ENCODE peak calls at places on chromosomes 12 and 14, in four cellular contexts. D is mesendoderm, N is IMR-90, S is H1. G is an unnamed sample.

GRCh38 chr12:48861111-48861510 is 4.6 kb downstream of the RND1 start:
- DNase-seq in D (no peak), N (no peak), S (no peak), G (no peak)

GRCh38 chr14:51576112-51576420 is 75.6 kb upstream of the FRMD6 start:
- DNase-seq in S (no peak), D (peak), N (peak), G (peak)

GRCh38 chr12:68932123-68932700 is 759 bp downstream of the CPM start:
- DNase-seq in N (no peak), D (no peak), S (no peak), G (no peak)

GRCh38 chr12:6635856-6636521 is at the start of gene LPAR5:
- DNase-seq in D (no peak), N (no peak), S (no peak), G (peak)

GRCh38 chr12:92987846-92988621 is 58.9 kb upstream of the EEA1 start:
- DNase-seq in N (no peak), D (peak), S (peak), G (peak)

GRCh38 chr12:110785240-110785639 is 42.5 kb upstream of the PPP1CC start:
- DNase-seq in N (no peak), S (no peak), D (no peak), G (no peak)

GRCh38 chr14:26531894-26532293 is 65.9 kb downstream of the NOVA1 start:
- DNase-seq in N (peak), S (no peak), D (peak), G (no peak)

GRCh38 chr12:28489256-28489655 is 299.0 kb downstream of the CCDC91 start:
- DNase-seq in D (no peak), S (no peak), N (peak), G (no peak)

GRCh38 chr14:57390037-57390805 is at the start of gene NAA30:
- DNase-seq in N (peak), D (peak), S (peak), G (peak)

GRCh38 chr14:104883681-104884361 is 18.8 kb downstream of the CEP170B start:
- DNase-seq in D (no peak), S (no peak), N (no peak), G (no peak)

GRCh38 chr12:26011099-26011498 is 52.6 kb downstream of the RASSF8 start:
- DNase-seq in S (no peak), D (no peak), N (peak), G (no peak)

GRCh38 chr12:67698711-67699603 is 50.4 kb downstream of the DYRK2 start:
- DNase-seq in N (peak), D (no peak), S (no peak), G (no peak)

GRCh38 chr12:56300644-56301464 is 724 bp upstream of the CS start:
- DNase-seq in N (no peak), D (peak), S (peak), G (no peak)

DNA sequence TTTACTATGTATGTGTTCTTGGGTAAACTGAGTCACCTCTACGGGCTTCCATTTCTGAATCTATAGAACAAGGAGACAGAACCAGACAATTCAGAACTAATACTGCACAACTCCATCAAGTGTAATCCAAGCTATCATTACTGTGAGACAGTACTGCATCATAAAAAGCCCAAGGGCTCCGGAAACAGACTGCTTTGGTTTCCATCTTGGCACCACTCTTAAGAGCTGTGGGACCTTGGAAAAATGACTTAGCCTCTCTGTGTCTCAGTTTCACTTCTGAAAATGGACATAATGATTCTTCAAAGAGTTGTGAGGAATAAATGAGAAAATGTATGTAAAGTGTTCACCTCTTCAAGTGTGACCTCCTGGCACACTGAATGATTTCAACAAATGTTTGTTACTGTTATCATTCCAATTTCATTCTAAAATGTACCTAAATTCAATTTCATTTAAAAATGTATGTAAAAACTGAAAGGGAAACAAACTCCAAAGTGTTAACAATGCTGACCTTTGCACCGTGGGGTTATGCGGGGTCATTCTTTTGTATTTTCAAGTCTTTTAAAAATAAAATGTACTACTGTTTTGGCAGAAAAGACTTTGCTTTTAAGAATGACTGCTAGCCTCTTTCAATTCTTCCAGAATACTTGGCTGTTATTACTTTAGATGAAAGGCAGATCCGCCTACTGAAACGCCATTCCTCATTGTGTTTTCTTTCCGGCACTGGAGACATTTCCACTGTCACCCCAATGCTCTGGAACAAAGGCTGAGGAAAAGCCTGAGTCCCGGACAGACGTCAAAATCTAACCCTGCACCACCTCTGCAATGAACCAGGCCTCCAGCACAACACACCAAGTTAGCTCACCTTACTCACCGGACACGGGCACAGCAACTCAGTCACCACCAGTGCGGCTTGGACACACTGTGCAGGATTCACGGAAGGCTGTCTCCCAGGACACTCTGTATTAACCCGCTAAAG is 62.8 kb downstream of the TMCC3 start:
- DNase-seq in D (no peak), N (no peak), S (no peak), G (no peak)
- H3K4ac ChIP-seq in D (no peak), N (no peak), S (no peak), G (no peak)

GRCh38 chr14:49463146-49463545 is 123.0 kb downstream of the RPS29 start:
- DNase-seq in S (no peak), D (no peak), N (no peak), G (no peak)
- H3K56ac ChIP-seq in S (no peak), D (no peak), N (no peak), G (no peak)

GRCh38 chr14:24261969-24262327 is 1.0 kb downstream of the TGM1 start:
- DNase-seq in D (no peak), S (no peak), N (no peak), G (no peak)
- H3K4ac ChIP-seq in D (no peak), S (no peak), N (no peak), G (no peak)

GRCh38 chr14:22264759-22265158 is 324.3 kb downstream of the DAD1 start:
- DNase-seq in D (no peak), S (no peak), N (no peak), G (no peak)
- H3K56ac ChIP-seq in D (no peak), S (no peak), N (no peak), G (no peak)

GRCh38 chr12:133181238-133181959 is at the start of gene ZNF268:
- DNase-seq in S (peak), D (peak), N (peak), G (peak)
- H3K4ac ChIP-seq in S (no peak), D (no peak), N (peak), G (no peak)

GRCh38 chr14:103576371-103577024 is 13.7 kb downstream of the COA8 start:
- DNase-seq in N (peak), S (no peak), D (peak), G (peak)

GRCh38 chr14:103581206-103581605 is 18.4 kb downstream of the COA8 start:
- DNase-seq in S (no peak), D (no peak), N (no peak), G (no peak)

GRCh38 chr14:103581954-103582703 is 19.4 kb downstream of the COA8 start:
- DNase-seq in D (no peak), N (no peak), S (no peak), G (peak)

GRCh38 chr14:103574707-103575285 is 12.0 kb downstream of the COA8 start:
- DNase-seq in S (no peak), N (no peak), D (no peak), G (no peak)

DNA sequence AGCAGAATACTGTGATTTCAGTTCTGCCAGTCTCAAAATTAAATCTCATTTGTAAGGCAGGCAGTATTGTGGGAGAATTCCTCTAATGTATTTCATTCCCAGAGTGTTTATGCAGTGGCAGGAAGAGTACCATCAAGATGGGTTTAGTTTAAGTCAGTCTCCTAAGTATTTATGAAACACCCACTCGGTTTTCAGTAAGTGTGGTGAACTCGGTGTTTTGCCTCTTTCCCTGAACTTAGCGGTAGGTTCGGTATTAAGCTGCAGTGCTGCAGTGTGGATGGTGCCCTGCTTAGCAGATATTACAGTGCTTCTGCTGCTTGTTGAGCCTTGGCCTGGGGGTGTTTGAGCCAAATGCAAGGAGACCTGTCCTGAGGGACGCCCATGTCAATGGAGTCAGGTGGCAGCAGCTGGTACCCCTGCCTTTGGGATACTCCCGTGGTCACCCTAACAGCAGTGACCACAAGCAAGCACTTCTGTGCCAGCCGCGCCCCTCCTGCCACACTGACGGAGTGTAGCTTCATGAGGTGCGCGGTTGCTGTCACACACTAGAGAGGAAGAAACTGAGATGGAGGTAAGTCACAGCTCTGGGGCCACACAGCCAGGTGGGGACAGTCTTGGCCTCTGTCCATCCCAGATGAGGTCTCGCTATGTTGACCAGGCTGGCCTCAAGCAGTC is 15.8 kb downstream of the COA8 start:
- DNase-seq in N (peak), D (no peak), S (no peak), G (no peak)
- H3K56ac ChIP-seq in N (no peak), D (no peak), S (no peak), G (no peak)

DNA sequence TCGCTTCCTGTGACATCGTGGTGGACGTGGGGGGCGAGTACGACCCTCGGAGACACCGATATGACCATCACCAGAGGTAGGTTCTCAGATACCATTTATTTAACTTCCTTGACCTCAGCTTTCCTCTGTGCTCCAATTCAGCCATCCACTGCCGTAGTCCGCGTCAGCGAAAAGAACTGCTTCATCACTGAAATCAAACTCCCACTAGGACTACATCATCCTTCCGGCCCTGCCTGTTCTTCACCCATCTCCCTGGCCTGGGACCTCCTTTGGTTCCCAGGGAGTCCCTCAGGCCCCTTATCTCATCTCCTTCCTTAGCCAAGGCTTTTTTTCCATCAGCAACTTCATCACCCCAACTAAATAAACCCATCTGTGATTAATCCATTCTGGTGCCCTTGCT is 692 bp downstream of the MYG1 start:
- DNase-seq in S (no peak), D (peak), N (peak), G (no peak)
- H3K4ac ChIP-seq in S (no peak), D (no peak), N (peak), G (no peak)

G was measured in H9.